ENCODE peak calls at places on chromosomes 3 and 15, in seven cellular contexts. One of them, this sample, is unnamed.
A peak's percentile ranks its signal among the peaks of the same experiment; 100 is the strongest.

GRCh38 chr3:72233571-72233970 is 448.6 kb upstream of the PROK2 start:
- DNase-seq in HTR-8/SVneo: no peak
- DNase-seq in NCI-H2029 treated with DMSO at 0.1 percent for 48 hours: no peak
- DNase-seq in activated T-helper 1 cell treated with anti-CD3 and anti-CD28 coated beads, Interleukin-2, amount 50 U/mL, for 16 hours: no peak
- DNase-seq in occipital lobe: no peak
- DNase-seq in NCI-H1436: no peak
- DNase-seq in Kasumi-1: no peak
- DNase-seq in this sample: no peak

GRCh38 chr3:177106184-177106583 is 91.1 kb downstream of the TBL1XR1 start:
- DNase-seq in occipital lobe: no peak
- DNase-seq in NCI-H2029 treated with DMSO at 0.1 percent for 48 hours: no peak
- DNase-seq in Kasumi-1: no peak
- DNase-seq in HTR-8/SVneo: no peak
- DNase-seq in activated T-helper 1 cell treated with anti-CD3 and anti-CD28 coated beads, Interleukin-2, amount 50 U/mL, for 16 hours: no peak
- DNase-seq in NCI-H1436: peak; percentile 67
- DNase-seq in this sample: no peak

GRCh38 chr3:98360681-98361080 is 7.0 kb downstream of the OR5K4 start:
- DNase-seq in Kasumi-1: no peak
- DNase-seq in HTR-8/SVneo: no peak
- DNase-seq in NCI-H2029 treated with DMSO at 0.1 percent for 48 hours: no peak
- DNase-seq in occipital lobe: no peak
- DNase-seq in NCI-H1436: no peak
- DNase-seq in activated T-helper 1 cell treated with anti-CD3 and anti-CD28 coated beads, Interleukin-2, amount 50 U/mL, for 16 hours: no peak
- DNase-seq in this sample: no peak

GRCh38 chr15:49242820-49243219 is 72.8 kb downstream of the GALK2 start:
- DNase-seq in occipital lobe: no peak
- DNase-seq in NCI-H2029 treated with DMSO at 0.1 percent for 48 hours: no peak
- DNase-seq in HTR-8/SVneo: peak; percentile 31
- DNase-seq in activated T-helper 1 cell treated with anti-CD3 and anti-CD28 coated beads, Interleukin-2, amount 50 U/mL, for 16 hours: no peak
- DNase-seq in NCI-H1436: no peak
- DNase-seq in Kasumi-1: no peak
- DNase-seq in this sample: no peak

GRCh38 chr15:81481326-81481725 is 107.3 kb upstream of the TMC3 start:
- DNase-seq in occipital lobe: no peak
- DNase-seq in HTR-8/SVneo: no peak
- DNase-seq in NCI-H1436: no peak
- DNase-seq in Kasumi-1: no peak
- DNase-seq in NCI-H2029 treated with DMSO at 0.1 percent for 48 hours: no peak
- DNase-seq in activated T-helper 1 cell treated with anti-CD3 and anti-CD28 coated beads, Interleukin-2, amount 50 U/mL, for 16 hours: no peak
- DNase-seq in this sample: no peak

GRCh38 chr3:30384546-30385072 is 221.8 kb upstream of the TGFBR2 start:
- DNase-seq in HTR-8/SVneo: no peak
- DNase-seq in activated T-helper 1 cell treated with anti-CD3 and anti-CD28 coated beads, Interleukin-2, amount 50 U/mL, for 16 hours: no peak
- DNase-seq in NCI-H1436: no peak
- DNase-seq in Kasumi-1: no peak
- DNase-seq in NCI-H2029 treated with DMSO at 0.1 percent for 48 hours: no peak
- DNase-seq in occipital lobe: no peak
- DNase-seq in this sample: no peak

GRCh38 chr3:122789585-122790273 is 3.9 kb downstream of the HSPBAP1 start:
- DNase-seq in NCI-H2029 treated with DMSO at 0.1 percent for 48 hours: no peak
- DNase-seq in activated T-helper 1 cell treated with anti-CD3 and anti-CD28 coated beads, Interleukin-2, amount 50 U/mL, for 16 hours: no peak
- DNase-seq in NCI-H1436: no peak
- DNase-seq in Kasumi-1: no peak
- DNase-seq in occipital lobe: no peak
- DNase-seq in HTR-8/SVneo: no peak
- DNase-seq in this sample: no peak

GRCh38 chr15:80852676-80853075 is 73.5 kb downstream of the CEMIP start:
- DNase-seq in NCI-H2029 treated with DMSO at 0.1 percent for 48 hours: peak; percentile 87
- DNase-seq in HTR-8/SVneo: no peak
- DNase-seq in NCI-H1436: no peak
- DNase-seq in Kasumi-1: no peak
- DNase-seq in occipital lobe: no peak
- DNase-seq in activated T-helper 1 cell treated with anti-CD3 and anti-CD28 coated beads, Interleukin-2, amount 50 U/mL, for 16 hours: no peak
- DNase-seq in this sample: no peak

GRCh38 chr3:49701388-49702077 is 12.2 kb downstream of the RNF123 start:
- DNase-seq in occipital lobe: no peak
- DNase-seq in NCI-H2029 treated with DMSO at 0.1 percent for 48 hours: no peak
- DNase-seq in activated T-helper 1 cell treated with anti-CD3 and anti-CD28 coated beads, Interleukin-2, amount 50 U/mL, for 16 hours: no peak
- DNase-seq in NCI-H1436: no peak
- DNase-seq in HTR-8/SVneo: no peak
- DNase-seq in Kasumi-1: peak; percentile 42
- DNase-seq in this sample: no peak